ENCODE peak calls at places on chromosomes 12 and 14, in seven cellular contexts. One of them, this sample, is unnamed.

GRCh38 chr12:57604454-57605307 is at the start of gene DTX3:
- DNase-seq in cardiac fibroblast: peak
- DNase-seq in fibroblast of the conjunctiva: no peak
- DNase-seq in stimulated activated CD4-positive, alpha-beta T cell treated with anti-CD3 and anti-CD28 coated beads, Interleukin-15, amount 100 ng/mL, for 48 hours: no peak
- DNase-seq in stimulated activated CD8-positive, alpha-beta memory T cell treated with anti-CD3 and anti-CD28 coated beads, Interleukin-12 subunit alpha, Interleukin-12 subunit beta, amount 100 ng/mL, for 4 hours: no peak
- DNase-seq in Ammon's horn: peak
- DNase-seq in activated T-cell treated with anti-CD3 and anti-CD28 coated beads for 1 hour: no peak
- DNase-seq in this sample: no peak

GRCh38 chr12:24661657-24662096 is 287.2 kb downstream of the BCAT1 start:
- DNase-seq in stimulated activated CD4-positive, alpha-beta T cell treated with anti-CD3 and anti-CD28 coated beads, Interleukin-15, amount 100 ng/mL, for 48 hours: no peak
- DNase-seq in fibroblast of the conjunctiva: peak
- DNase-seq in Ammon's horn: peak
- DNase-seq in activated T-cell treated with anti-CD3 and anti-CD28 coated beads for 1 hour: no peak
- DNase-seq in stimulated activated CD8-positive, alpha-beta memory T cell treated with anti-CD3 and anti-CD28 coated beads, Interleukin-12 subunit alpha, Interleukin-12 subunit beta, amount 100 ng/mL, for 4 hours: no peak
- DNase-seq in cardiac fibroblast: peak
- DNase-seq in this sample: no peak

GRCh38 chr14:55840821-55841220 is 260.8 kb downstream of the KTN1 start:
- DNase-seq in stimulated activated CD4-positive, alpha-beta T cell treated with anti-CD3 and anti-CD28 coated beads, Interleukin-15, amount 100 ng/mL, for 48 hours: no peak
- DNase-seq in activated T-cell treated with anti-CD3 and anti-CD28 coated beads for 1 hour: no peak
- DNase-seq in Ammon's horn: no peak
- DNase-seq in fibroblast of the conjunctiva: no peak
- DNase-seq in cardiac fibroblast: no peak
- DNase-seq in stimulated activated CD8-positive, alpha-beta memory T cell treated with anti-CD3 and anti-CD28 coated beads, Interleukin-12 subunit alpha, Interleukin-12 subunit beta, amount 100 ng/mL, for 4 hours: no peak
- DNase-seq in this sample: no peak

GRCh38 chr12:111150476-111150875 is 218.4 kb downstream of the PHETA1 start:
- DNase-seq in cardiac fibroblast: no peak
- DNase-seq in Ammon's horn: no peak
- DNase-seq in fibroblast of the conjunctiva: no peak
- DNase-seq in stimulated activated CD8-positive, alpha-beta memory T cell treated with anti-CD3 and anti-CD28 coated beads, Interleukin-12 subunit alpha, Interleukin-12 subunit beta, amount 100 ng/mL, for 4 hours: no peak
- DNase-seq in stimulated activated CD4-positive, alpha-beta T cell treated with anti-CD3 and anti-CD28 coated beads, Interleukin-15, amount 100 ng/mL, for 48 hours: no peak
- DNase-seq in activated T-cell treated with anti-CD3 and anti-CD28 coated beads for 1 hour: no peak
- DNase-seq in this sample: no peak

GRCh38 chr12:130764073-130764472 is 48.0 kb upstream of the RIMBP2 start:
- DNase-seq in cardiac fibroblast: peak
- DNase-seq in activated T-cell treated with anti-CD3 and anti-CD28 coated beads for 1 hour: no peak
- DNase-seq in fibroblast of the conjunctiva: no peak
- DNase-seq in stimulated activated CD8-positive, alpha-beta memory T cell treated with anti-CD3 and anti-CD28 coated beads, Interleukin-12 subunit alpha, Interleukin-12 subunit beta, amount 100 ng/mL, for 4 hours: no peak
- DNase-seq in stimulated activated CD4-positive, alpha-beta T cell treated with anti-CD3 and anti-CD28 coated beads, Interleukin-15, amount 100 ng/mL, for 48 hours: no peak
- DNase-seq in Ammon's horn: no peak
- DNase-seq in this sample: no peak

GRCh38 chr12:113955109-113955970 is 10.8 kb downstream of the RBM19 start:
- DNase-seq in fibroblast of the conjunctiva: no peak
- DNase-seq in stimulated activated CD8-positive, alpha-beta memory T cell treated with anti-CD3 and anti-CD28 coated beads, Interleukin-12 subunit alpha, Interleukin-12 subunit beta, amount 100 ng/mL, for 4 hours: no peak
- DNase-seq in Ammon's horn: no peak
- DNase-seq in activated T-cell treated with anti-CD3 and anti-CD28 coated beads for 1 hour: no peak
- DNase-seq in cardiac fibroblast: peak
- DNase-seq in stimulated activated CD4-positive, alpha-beta T cell treated with anti-CD3 and anti-CD28 coated beads, Interleukin-15, amount 100 ng/mL, for 48 hours: no peak
- DNase-seq in this sample: no peak

GRCh38 chr14:24837280-24838046 is 203.5 kb upstream of the GZMB start:
- DNase-seq in activated T-cell treated with anti-CD3 and anti-CD28 coated beads for 1 hour: no peak
- DNase-seq in cardiac fibroblast: peak
- DNase-seq in stimulated activated CD4-positive, alpha-beta T cell treated with anti-CD3 and anti-CD28 coated beads, Interleukin-15, amount 100 ng/mL, for 48 hours: no peak
- DNase-seq in fibroblast of the conjunctiva: no peak
- DNase-seq in stimulated activated CD8-positive, alpha-beta memory T cell treated with anti-CD3 and anti-CD28 coated beads, Interleukin-12 subunit alpha, Interleukin-12 subunit beta, amount 100 ng/mL, for 4 hours: no peak
- DNase-seq in Ammon's horn: no peak
- DNase-seq in this sample: no peak

GRCh38 chr14:76152333-76152681 is 585 bp downstream of the GPATCH2L start:
- DNase-seq in Ammon's horn: peak
- DNase-seq in activated T-cell treated with anti-CD3 and anti-CD28 coated beads for 1 hour: peak
- DNase-seq in fibroblast of the conjunctiva: peak
- DNase-seq in stimulated activated CD4-positive, alpha-beta T cell treated with anti-CD3 and anti-CD28 coated beads, Interleukin-15, amount 100 ng/mL, for 48 hours: peak
- DNase-seq in stimulated activated CD8-positive, alpha-beta memory T cell treated with anti-CD3 and anti-CD28 coated beads, Interleukin-12 subunit alpha, Interleukin-12 subunit beta, amount 100 ng/mL, for 4 hours: peak
- DNase-seq in cardiac fibroblast: peak
- DNase-seq in this sample: peak

GRCh38 chr14:71658261-71658860 is 273.9 kb upstream of the RGS6 start:
- DNase-seq in stimulated activated CD4-positive, alpha-beta T cell treated with anti-CD3 and anti-CD28 coated beads, Interleukin-15, amount 100 ng/mL, for 48 hours: no peak
- DNase-seq in activated T-cell treated with anti-CD3 and anti-CD28 coated beads for 1 hour: no peak
- DNase-seq in fibroblast of the conjunctiva: no peak
- DNase-seq in Ammon's horn: peak
- DNase-seq in stimulated activated CD8-positive, alpha-beta memory T cell treated with anti-CD3 and anti-CD28 coated beads, Interleukin-12 subunit alpha, Interleukin-12 subunit beta, amount 100 ng/mL, for 4 hours: no peak
- DNase-seq in cardiac fibroblast: peak
- DNase-seq in this sample: no peak

GRCh38 chr14:106622200-106622745 is 1095.9 kb downstream of the TMEM121 start:
- DNase-seq in cardiac fibroblast: no peak
- DNase-seq in stimulated activated CD8-positive, alpha-beta memory T cell treated with anti-CD3 and anti-CD28 coated beads, Interleukin-12 subunit alpha, Interleukin-12 subunit beta, amount 100 ng/mL, for 4 hours: peak
- DNase-seq in activated T-cell treated with anti-CD3 and anti-CD28 coated beads for 1 hour: no peak
- DNase-seq in fibroblast of the conjunctiva: no peak
- DNase-seq in Ammon's horn: no peak
- DNase-seq in stimulated activated CD4-positive, alpha-beta T cell treated with anti-CD3 and anti-CD28 coated beads, Interleukin-15, amount 100 ng/mL, for 48 hours: no peak
- DNase-seq in this sample: no peak